ENCODE peak calls at places on chromosomes 4 and X, in ten cellular contexts. A is NCI-H1092; W is LNCaP clone FGC; Y is HCEC 1CT; M is transverse colon; R is stimulated activated CD8-positive, alpha-beta memory T cell treated with anti-CD3 and anti-CD28 coated beads, Interleukin-15, amount 100 ng/mL, for 24 hours; D is AG04450; T is GM10248; H is CD8-positive, alpha-beta memory T cell; N is stimulated activated CD4-positive, alpha-beta T cell treated with anti-CD3 and anti-CD28 coated beads, Interleukin-4, amount 100 ng/mL, for 48 hours. B is an unnamed sample.
A peak's percentile ranks its signal among the peaks of the same experiment; 100 is the strongest.

GRCh38 chr4:147355849-147356248 is 125.0 kb upstream of the EDNRA start:
- DNase-seq in D (peak; percentile 69), M (no peak), N (no peak), R (no peak), W (no peak), H (no peak), Y (peak; percentile 84), T (no peak), A (no peak), B (peak; percentile 48)

GRCh38 chr4:70868778-70869177 is 29.1 kb upstream of the GRSF1 start:
- DNase-seq in T (no peak), M (no peak), A (no peak), Y (no peak), N (no peak), R (no peak), W (no peak), H (no peak), D (no peak), B (no peak)

GRCh38 chrX:9311411-9312160 is 153.3 kb upstream of the TBL1X start:
- DNase-seq in T (no peak), H (no peak), R (no peak), D (no peak), W (no peak), N (no peak), Y (no peak), M (no peak), A (no peak), B (no peak)

GRCh38 chr4:73726000-73726399 is 14.4 kb upstream of the CXCL8 start:
- DNase-seq in N (no peak), Y (peak; percentile 80), A (no peak), R (no peak), M (no peak), W (no peak), T (no peak), D (peak; percentile 70), H (no peak), B (peak; percentile 95)

GRCh38 chr4:123784626-123785025 is 388.0 kb downstream of the SPRY1 start:
- DNase-seq in A (no peak), M (no peak), H (no peak), Y (no peak), W (no peak), T (no peak), D (no peak), N (no peak), R (no peak), B (no peak)

GRCh38 chr4:156303708-156304107 is 350.0 kb upstream of the CTSO start:
- DNase-seq in Y (no peak), T (no peak), H (no peak), A (peak; percentile 51), W (no peak), D (no peak), N (no peak), M (no peak), R (no peak), B (no peak)

GRCh38 chr4:6208416-6208815 is 8.1 kb upstream of the JAKMIP1 start:
- DNase-seq in Y (no peak), W (no peak), N (no peak), A (no peak), H (no peak), D (no peak), R (no peak), T (no peak), M (no peak), B (no peak)

GRCh38 chr4:30718021-30718888 is 1.9 kb upstream of the PCDH7 start:
- DNase-seq in N (no peak), R (no peak), Y (peak; percentile 64), M (peak; percentile 19), D (no peak), W (no peak), A (no peak), H (no peak), T (peak; percentile 15), B (no peak)

GRCh38 chr4:23966720-23967119 is 76.9 kb upstream of the PPARGC1A start:
- DNase-seq in N (no peak), H (no peak), M (no peak), T (no peak), Y (no peak), D (no peak), A (no peak), R (no peak), W (no peak), B (no peak)

GRCh38 chrX:102976793-102977495 is 39.9 kb downstream of the RAB40AL start:
- DNase-seq in W (no peak), M (no peak), Y (peak; percentile 69), T (no peak), N (no peak), H (no peak), A (no peak), R (no peak), D (no peak), B (no peak)

GRCh38 chr4:162954976-162955375 is 211.7 kb downstream of the NAF1 start:
- DNase-seq in H (no peak), M (no peak), T (no peak), D (no peak), W (no peak), A (no peak), R (no peak), Y (no peak), N (no peak), B (no peak)

GRCh38 chrX:153625271-153626024 is 21.6 kb upstream of the DUSP9 start:
- DNase-seq in M (no peak), H (no peak), D (no peak), A (no peak), N (no peak), R (no peak), T (no peak), W (no peak), Y (no peak), B (no peak)

GRCh38 chr4:117085185-117085701 is at the start of gene TRAM1L1:
- DNase-seq in D (peak; percentile 42), Y (no peak), R (no peak), A (no peak), M (peak; percentile 40), W (no peak), N (no peak), H (no peak), T (peak; percentile 32), B (peak; percentile 28)

GRCh38 chrX:111376897-111377601 is 34.9 kb downstream of the DCX start:
- DNase-seq in Y (no peak), N (no peak), H (no peak), R (no peak), D (no peak), M (no peak), T (no peak), A (peak; percentile 81), W (no peak), B (no peak)

GRCh38 chr4:2245787-2246275 is 3.9 kb upstream of the HAUS3 start:
- DNase-seq in A (no peak), D (no peak), T (no peak), M (no peak), R (no peak), Y (no peak), N (no peak), W (no peak), H (no peak), B (no peak)

GRCh38 chr4:23878235-23878861 is 11.5 kb downstream of the PPARGC1A start:
- DNase-seq in H (no peak), T (no peak), W (no peak), M (no peak), R (no peak), A (no peak), N (no peak), D (no peak), Y (no peak), B (no peak)

GRCh38 chr4:16140520-16141249 is 56.9 kb upstream of the PROM1 start:
- DNase-seq in D (peak; percentile 29), M (peak; percentile 84), T (no peak), H (no peak), A (no peak), W (peak; percentile 75), Y (peak; percentile 28), R (no peak), N (no peak), B (peak; percentile 99)

GRCh38 chr4:10893417-10893816 is 208.8 kb upstream of the CLNK start:
- DNase-seq in T (peak; percentile 12), N (no peak), A (no peak), R (no peak), D (no peak), H (no peak), M (no peak), W (no peak), Y (no peak), B (no peak)

GRCh38 chrX:65644621-65645287 is 22.7 kb upstream of the MSN start:
- DNase-seq in W (peak; percentile 33), D (peak; percentile 33), A (no peak), Y (peak; percentile 60), N (no peak), T (no peak), R (no peak), M (peak; percentile 76), H (no peak), B (no peak)

GRCh38 chr4:145041378-145041777 is 56.6 kb downstream of the ANAPC10 start:
- DNase-seq in N (no peak), A (no peak), W (no peak), M (no peak), R (no peak), Y (no peak), H (no peak), D (no peak), T (peak; percentile 25), B (no peak)

GRCh38 chr4:123547167-123547817 is 150.7 kb downstream of the SPRY1 start:
- DNase-seq in N (no peak), T (no peak), M (peak; percentile 78), Y (no peak), A (no peak), W (no peak), H (no peak), D (no peak), R (no peak), B (no peak)